ENCODE peak calls at places on chromosomes 2 and 18, in eight cellular contexts. One of them, this sample, is unnamed.

GRCh38 chr2:11356760-11357159 is 12.3 kb upstream of the ROCK2 start:
- DNase-seq in ELR: no peak
- DNase-seq in caudate nucleus: no peak
- DNase-seq in globus pallidus: no peak
- DNase-seq in kidney tubule cell: no peak
- DNase-seq in GM04504: no peak
- DNase-seq in astrocyte of the spinal cord: no peak
- DNase-seq in HTR-8/SVneo: no peak
- DNase-seq in this sample: no peak

GRCh38 chr2:172038604-172039003 is 38.9 kb downstream of the METAP1D start:
- DNase-seq in ELR: peak; percentile 93
- DNase-seq in caudate nucleus: no peak
- DNase-seq in globus pallidus: no peak
- DNase-seq in kidney tubule cell: peak; percentile 52
- DNase-seq in GM04504: peak; percentile 93
- DNase-seq in astrocyte of the spinal cord: no peak
- DNase-seq in HTR-8/SVneo: peak; percentile 90
- DNase-seq in this sample: no peak

GRCh38 chr2:176129013-176129796 is at the start of gene HOXD8:
- DNase-seq in ELR: peak; percentile 73
- DNase-seq in caudate nucleus: no peak
- DNase-seq in globus pallidus: no peak
- DNase-seq in kidney tubule cell: peak; percentile 87
- DNase-seq in GM04504: peak; percentile 71
- DNase-seq in astrocyte of the spinal cord: peak; percentile 80
- DNase-seq in HTR-8/SVneo: no peak
- DNase-seq in this sample: peak; percentile 93

GRCh38 chr2:42342061-42342794 is 18.8 kb downstream of the COX7A2L start:
- DNase-seq in ELR: peak; percentile 96
- DNase-seq in caudate nucleus: no peak
- DNase-seq in globus pallidus: no peak
- DNase-seq in kidney tubule cell: peak; percentile 96
- DNase-seq in GM04504: peak; percentile 80
- DNase-seq in astrocyte of the spinal cord: peak; percentile 77
- DNase-seq in HTR-8/SVneo: peak; percentile 88
- DNase-seq in this sample: peak; percentile 27

GRCh38 chr18:58230438-58231179 is 186.6 kb downstream of the NEDD4L start:
- DNase-seq in ELR: peak; percentile 69
- DNase-seq in caudate nucleus: no peak
- DNase-seq in globus pallidus: no peak
- DNase-seq in kidney tubule cell: peak; percentile 96
- DNase-seq in GM04504: no peak
- DNase-seq in astrocyte of the spinal cord: no peak
- DNase-seq in HTR-8/SVneo: no peak
- DNase-seq in this sample: peak; percentile 77

GRCh38 chr2:46353509-46353908 is 56.3 kb downstream of the EPAS1 start:
- DNase-seq in ELR: no peak
- DNase-seq in caudate nucleus: no peak
- DNase-seq in globus pallidus: no peak
- DNase-seq in kidney tubule cell: no peak
- DNase-seq in GM04504: no peak
- DNase-seq in astrocyte of the spinal cord: no peak
- DNase-seq in HTR-8/SVneo: no peak
- DNase-seq in this sample: peak; percentile 40

GRCh38 chr2:174176898-174177297 is 71.4 kb downstream of the OLA1 start:
- DNase-seq in ELR: peak; percentile 78
- DNase-seq in caudate nucleus: no peak
- DNase-seq in globus pallidus: no peak
- DNase-seq in kidney tubule cell: peak; percentile 97
- DNase-seq in GM04504: no peak
- DNase-seq in astrocyte of the spinal cord: peak; percentile 80
- DNase-seq in HTR-8/SVneo: no peak
- DNase-seq in this sample: peak; percentile 23

GRCh38 chr2:240055177-240055917 is 2.0 kb upstream of the OR6B3 start:
- DNase-seq in ELR: no peak
- DNase-seq in caudate nucleus: no peak
- DNase-seq in globus pallidus: no peak
- DNase-seq in kidney tubule cell: no peak
- DNase-seq in GM04504: no peak
- DNase-seq in astrocyte of the spinal cord: no peak
- DNase-seq in HTR-8/SVneo: no peak
- DNase-seq in this sample: no peak

GRCh38 chr18:34122724-34123334 is 101.9 kb downstream of the NOL4 start:
- DNase-seq in ELR: peak; percentile 52
- DNase-seq in caudate nucleus: no peak
- DNase-seq in globus pallidus: peak; percentile 61
- DNase-seq in kidney tubule cell: peak; percentile 69
- DNase-seq in GM04504: peak; percentile 17
- DNase-seq in astrocyte of the spinal cord: peak; percentile 64
- DNase-seq in HTR-8/SVneo: no peak
- DNase-seq in this sample: peak; percentile 88

This sample was measured in DMS53.